ENCODE peak calls at places on chromosome 10, in ten cellular contexts. A is GM20000; E is left cardiac atrium; H is stimulated activated CD4-positive, alpha-beta T cell treated with anti-CD3 and anti-CD28 coated beads, Interleukin-1b, Interleukin-23, amount 100 ng/mL, for 1 hour; N is skeletal muscle cell; D is left ventricle myocardium superior; L is tibial nerve; R is neural progenitor cell; Y is lung; P is non-pigmented ciliary epithelial cell. V is an unnamed sample.

GRCh38 chr10:23053036-23053435 is 42.3 kb upstream of the MSRB2 start:
- DNase-seq in A (no peak), E (no peak), H (no peak), N (no peak), D (no peak), L (no peak), R (no peak), Y (peak; percentile 86), P (no peak), V (no peak)

GRCh38 chr10:74889662-74889998 is 63.2 kb downstream of the KAT6B start:
- DNase-seq in A (no peak), E (no peak), H (no peak), N (no peak), D (no peak), L (no peak), R (no peak), Y (no peak), P (no peak), V (no peak)

GRCh38 chr10:35792301-35792700 is 150.2 kb upstream of the FZD8 start:
- DNase-seq in A (no peak), E (no peak), H (no peak), N (no peak), D (no peak), L (no peak), R (no peak), Y (no peak), P (no peak), V (no peak)

GRCh38 chr10:110337906-110338305 is 33.2 kb upstream of the SMNDC1 start:
- DNase-seq in A (no peak), E (no peak), H (no peak), N (no peak), D (no peak), L (no peak), R (no peak), Y (no peak), P (no peak), V (no peak)

GRCh38 chr10:26437637-26438461 is at the start of gene APBB1IP:
- DNase-seq in A (peak; percentile 63), E (peak; percentile 82), H (no peak), N (no peak), D (peak; percentile 87), L (peak; percentile 48), R (peak; percentile 24), Y (peak; percentile 87), P (no peak), V (no peak)

GRCh38 chr10:74047871-74048270 is 50.0 kb downstream of the VCL start:
- DNase-seq in A (no peak), E (no peak), H (no peak), N (no peak), D (no peak), L (no peak), R (no peak), Y (no peak), P (no peak), V (no peak)

GRCh38 chr10:412109-412508 is 276.9 kb downstream of the ZMYND11 start:
- DNase-seq in A (peak; percentile 69), E (no peak), H (no peak), N (no peak), D (no peak), L (no peak), R (no peak), Y (no peak), P (no peak), V (no peak)

GRCh38 chr10:69854685-69855345 is 53.1 kb downstream of the COL13A1 start:
- DNase-seq in A (no peak), E (no peak), H (no peak), N (no peak), D (no peak), L (no peak), R (no peak), Y (no peak), P (no peak), V (no peak)

GRCh38 chr10:104326991-104327610 is 11.2 kb downstream of the ITPRIP start:
- DNase-seq in A (no peak), E (no peak), H (no peak), N (no peak), D (no peak), L (peak; percentile 4), R (no peak), Y (no peak), P (no peak), V (no peak)

GRCh38 chr10:68792115-68792514 is 35.2 kb upstream of the STOX1 start:
- DNase-seq in A (no peak), E (no peak), H (no peak), N (no peak), D (no peak), L (no peak), R (no peak), Y (no peak), P (no peak), V (no peak)

GRCh38 chr10:131657985-131658330 is 242.8 kb upstream of the PPP2R2D start:
- DNase-seq in A (no peak), E (no peak), H (no peak), N (no peak), D (no peak), L (no peak), R (no peak), Y (no peak), P (no peak), V (no peak)

GRCh38 chr10:52484426-52485065 is 170.5 kb downstream of the DKK1 start:
- DNase-seq in A (no peak), E (no peak), H (no peak), N (no peak), D (no peak), L (no peak), R (no peak), Y (no peak), P (no peak), V (no peak)

GRCh38 chr10:68871105-68871711 is 29.9 kb upstream of the DDX50 start:
- DNase-seq in A (no peak), E (no peak), H (no peak), N (peak; percentile 48), D (no peak), L (no peak), R (peak; percentile 88), Y (no peak), P (peak; percentile 17), V (no peak)

GRCh38 chr10:5570007-5570655 is 45.4 kb downstream of the CALML3 start:
- DNase-seq in A (no peak), E (no peak), H (no peak), N (no peak), D (no peak), L (no peak), R (no peak), Y (no peak), P (no peak), V (no peak)

GRCh38 chr10:132392811-132393694 is 3.9 kb upstream of the PWWP2B start:
- DNase-seq in A (no peak), E (peak; percentile 20), H (no peak), N (no peak), D (peak; percentile 19), L (no peak), R (no peak), Y (no peak), P (no peak), V (no peak)

GRCh38 chr10:53010362-53010907 is 237.9 kb upstream of the MBL2 start:
- DNase-seq in A (no peak), E (no peak), H (no peak), N (no peak), D (no peak), L (no peak), R (no peak), Y (no peak), P (no peak), V (no peak)

GRCh38 chr10:43083764-43084163 is 6.9 kb downstream of the RET start:
- DNase-seq in A (no peak), E (no peak), H (no peak), N (no peak), D (no peak), L (no peak), R (no peak), Y (no peak), P (no peak), V (no peak)

GRCh38 chr10:127743205-127743604 is 6.2 kb downstream of the FOXI2 start:
- DNase-seq in A (no peak), E (no peak), H (no peak), N (no peak), D (no peak), L (no peak), R (no peak), Y (no peak), P (no peak), V (no peak)

GRCh38 chr10:83806716-83807115 is 332.6 kb upstream of the GHITM start:
- DNase-seq in A (no peak), E (no peak), H (no peak), N (no peak), D (no peak), L (no peak), R (no peak), Y (no peak), P (no peak), V (no peak)

GRCh38 chr10:52979295-52980025 is 206.9 kb upstream of the MBL2 start:
- DNase-seq in A (no peak), E (no peak), H (no peak), N (no peak), D (no peak), L (no peak), R (no peak), Y (no peak), P (no peak), V (no peak)